ENCODE peak calls at places on chromosomes 16 and 17, in eight cellular contexts. M, F, G, V, H, S, E and Q are unnamed samples.

GRCh38 chr17:4560837-4561241 is 462 bp upstream of the GGT6 start:
- DNase-seq in G (no peak), F (no peak), S (no peak), M (no peak), H (no peak), E (no peak), V (peak; percentile 38), Q (no peak)

GRCh38 chr16:77211880-77212735 is 12.9 kb downstream of the SYCE1L start:
- DNase-seq in M (peak; percentile 48), G (peak; percentile 28), E (peak; percentile 60), S (peak; percentile 31), F (peak; percentile 84), V (peak; percentile 85), H (no peak), Q (no peak)

GRCh38 chr17:5874486-5874885 is 195.7 kb upstream of the WSCD1 start:
- DNase-seq in S (no peak), M (no peak), G (no peak), V (no peak), E (no peak), H (no peak), F (no peak), Q (no peak)

GRCh38 chr16:14529010-14529669 is 100.9 kb downstream of the PARN start:
- DNase-seq in E (peak; percentile 30), H (peak; percentile 88), M (peak; percentile 75), G (peak; percentile 75), S (peak; percentile 83), V (peak; percentile 72), F (peak; percentile 44), Q (peak; percentile 55)

GRCh38 chr17:51060396-51060795 is 60.3 kb downstream of the SPAG9 start:
- DNase-seq in S (no peak), F (no peak), H (no peak), E (no peak), M (no peak), V (no peak), G (no peak), Q (no peak)

GRCh38 chr16:1133810-1134520 is 18.9 kb upstream of the CACNA1H start:
- DNase-seq in F (no peak), H (no peak), V (no peak), M (no peak), G (no peak), E (no peak), S (no peak), Q (no peak)

GRCh38 chr16:57826706-57827625 is 24.7 kb upstream of the KIFC3 start:
- DNase-seq in S (no peak), H (no peak), M (no peak), F (peak; percentile 53), V (no peak), E (no peak), G (no peak), Q (no peak)

GRCh38 chr16:66300501-66300900 is 66.0 kb upstream of the CDH5 start:
- DNase-seq in S (no peak), E (no peak), F (no peak), V (no peak), H (no peak), M (no peak), G (no peak), Q (no peak)

GRCh38 chr17:77738666-77739531 is 219.6 kb upstream of the TNRC6C start:
- DNase-seq in E (no peak), G (no peak), S (no peak), V (peak; percentile 7), M (no peak), F (no peak), H (no peak), Q (no peak)

GRCh38 chr16:27642753-27643152 is 92.8 kb downstream of the KATNIP start:
- DNase-seq in F (no peak), V (peak; percentile 49), S (peak; percentile 29), H (no peak), E (no peak), G (no peak), M (peak; percentile 33), Q (no peak)

GRCh38 chr17:66255112-66255511 is 25.9 kb upstream of the APOH start:
- DNase-seq in F (peak; percentile 83), G (peak; percentile 70), S (peak; percentile 74), M (peak; percentile 56), V (no peak), E (peak; percentile 28), H (peak; percentile 50), Q (peak; percentile 19)

GRCh38 chr16:23025692-23026305 is 123.5 kb downstream of the USP31 start:
- DNase-seq in V (no peak), G (peak; percentile 15), M (no peak), F (no peak), H (no peak), S (peak; percentile 63), E (no peak), Q (no peak)

GRCh38 chr16:57624806-57625500 is 3.5 kb upstream of the ADGRG1 start:
- DNase-seq in V (no peak), S (no peak), F (no peak), H (no peak), M (no peak), G (no peak), E (no peak), Q (peak; percentile 65)

GRCh38 chr16:12573300-12573699 is 230.4 kb downstream of the CPPED1 start:
- DNase-seq in G (no peak), H (no peak), V (no peak), E (no peak), M (no peak), S (no peak), F (no peak), Q (no peak)

GRCh38 chr16:49441366-49441780 is 67.8 kb downstream of the C16orf78 start:
- DNase-seq in M (no peak), G (no peak), V (peak; percentile 67), F (no peak), H (no peak), S (no peak), E (peak; percentile 34), Q (no peak)

GRCh38 chr16:48497932-48498760 is 111.8 kb downstream of the N4BP1 start:
- DNase-seq in S (no peak), F (no peak), V (no peak), G (no peak), M (no peak), H (no peak), E (no peak), Q (no peak)

GRCh38 chr16:72198021-72198420 is 26.1 kb upstream of the PMFBP1 start:
- DNase-seq in E (no peak), G (peak; percentile 72), S (peak; percentile 74), H (peak; percentile 71), M (peak; percentile 51), F (peak; percentile 86), V (no peak), Q (peak; percentile 68)